ENCODE peak calls at places on chromosomes 3 and 15, in four cellular contexts. I is HCT116, N is endothelial cell of umbilical vein, Y is GM23338. L is an unnamed sample.

GRCh38 chr3:159825216-159825854 is 163.3 kb upstream of the IL12A start:
- DNase-seq in I (no peak), N (no peak), Y (no peak), L (no peak)

GRCh38 chr15:91491131-91491950 is 362.2 kb upstream of the SLCO3A1 start:
- DNase-seq in I (no peak), N (no peak), Y (no peak), L (no peak)

GRCh38 chr3:182605882-182606611 is 187.3 kb upstream of the ATP11B start:
- DNase-seq in I (no peak), N (no peak), Y (no peak), L (no peak)

GRCh38 chr15:79117442-79118204 is 27.0 kb upstream of the RASGRF1 start:
- DNase-seq in I (no peak), N (no peak), Y (peak), L (no peak)

GRCh38 chr3:88000853-88001252 is 58.0 kb downstream of the CGGBP1 start:
- DNase-seq in I (no peak), N (peak), Y (peak), L (no peak)

GRCh38 chr3:37668431-37668830 is 193.2 kb upstream of the CTDSPL start:
- DNase-seq in I (no peak), N (no peak), Y (no peak), L (no peak)

GRCh38 chr3:99760602-99761001 is 57.1 kb upstream of the CMSS1 start:
- DNase-seq in I (no peak), N (no peak), Y (no peak), L (no peak)

GRCh38 chr3:159796226-159796625 is 192.4 kb upstream of the IL12A start:
- DNase-seq in I (no peak), N (no peak), Y (no peak), L (no peak)

GRCh38 chr3:29282431-29283296 is 1.8 kb downstream of the RBMS3 start:
- DNase-seq in I (no peak), N (peak), Y (no peak), L (no peak)

GRCh38 chr3:174784206-174784934 is 74.8 kb upstream of the NAALADL2 start:
- DNase-seq in I (no peak), N (peak), Y (no peak), L (no peak)

GRCh38 chr15:41829959-41830646 is 2.2 kb downstream of the JMJD7 start:
- DNase-seq in I (no peak), N (no peak), Y (no peak), L (no peak)

GRCh38 chr3:156761713-156762575 is 64.2 kb upstream of the LEKR1 start:
- DNase-seq in I (no peak), N (no peak), Y (no peak), L (no peak)

GRCh38 chr3:51819709-51820406 is 40.8 kb upstream of the IQCF6 start:
- DNase-seq in I (peak), N (no peak), Y (peak), L (no peak)

GRCh38 chr15:40739854-40740253 is 15.2 kb downstream of the RMDN3 start:
- DNase-seq in I (no peak), N (no peak), Y (peak), L (no peak)

GRCh38 chr3:46943237-46944187 is 33.0 kb downstream of the CCDC12 start:
- DNase-seq in I (peak), N (peak), Y (no peak), L (no peak)

GRCh38 chr3:56048333-56048732 is 419.9 kb downstream of the ERC2 start:
- DNase-seq in I (no peak), N (no peak), Y (no peak), L (no peak)

GRCh38 chr3:153247331-153248311 is 85.6 kb downstream of the RAP2B start:
- DNase-seq in I (no peak), N (no peak), Y (no peak), L (no peak)

GRCh38 chr15:39756806-39757522 is 25.7 kb downstream of the FSIP1 start:
- DNase-seq in I (peak), N (peak), Y (peak), L (peak)

GRCh38 chr3:137172703-137173102 is 214.9 kb downstream of the IL20RB start:
- DNase-seq in I (no peak), N (no peak), Y (no peak), L (no peak)

GRCh38 chr3:181705081-181705480 is 6.6 kb upstream of the SOX2 start:
- DNase-seq in I (no peak), N (no peak), Y (peak), L (no peak)

GRCh38 chr3:158573714-158574113 is 2.7 kb downstream of the MLF1 start:
- DNase-seq in I (no peak), N (no peak), Y (peak), L (no peak)

GRCh38 chr3:148203263-148204010 is 494.3 kb upstream of the AGTR1 start:
- DNase-seq in I (no peak), N (no peak), Y (no peak), L (no peak)

GRCh38 chr3:113668015-113668414 is 28.4 kb downstream of the USF3 start:
- DNase-seq in I (no peak), N (no peak), Y (no peak), L (peak)

GRCh38 chr3:117547956-117548550 is 838.5 kb downstream of the TUSC7 start:
- DNase-seq in I (no peak), N (no peak), Y (no peak), L (no peak)

GRCh38 chr3:166223120-166223519 is 385.9 kb upstream of the BCHE start:
- DNase-seq in I (no peak), N (no peak), Y (peak), L (no peak)

GRCh38 chr3:87397210-87397609 is 120.8 kb upstream of the POU1F1 start:
- DNase-seq in I (no peak), N (peak), Y (no peak), L (no peak)

GRCh38 chr15:80996247-80996646 is 4.5 kb upstream of the TLNRD1 start:
- DNase-seq in I (no peak), N (no peak), Y (peak), L (no peak)

GRCh38 chr3:29319798-29320197 is 38.9 kb downstream of the RBMS3 start:
- DNase-seq in I (no peak), N (no peak), Y (no peak), L (no peak)

GRCh38 chr3:126340081-126340511 is 17.1 kb downstream of the KLF15 start:
- DNase-seq in I (no peak), N (no peak), Y (no peak), L (no peak)

GRCh38 chr3:186362988-186363387 is 954 bp upstream of the DGKG start:
- DNase-seq in I (no peak), N (no peak), Y (no peak), L (no peak)

DNA sequence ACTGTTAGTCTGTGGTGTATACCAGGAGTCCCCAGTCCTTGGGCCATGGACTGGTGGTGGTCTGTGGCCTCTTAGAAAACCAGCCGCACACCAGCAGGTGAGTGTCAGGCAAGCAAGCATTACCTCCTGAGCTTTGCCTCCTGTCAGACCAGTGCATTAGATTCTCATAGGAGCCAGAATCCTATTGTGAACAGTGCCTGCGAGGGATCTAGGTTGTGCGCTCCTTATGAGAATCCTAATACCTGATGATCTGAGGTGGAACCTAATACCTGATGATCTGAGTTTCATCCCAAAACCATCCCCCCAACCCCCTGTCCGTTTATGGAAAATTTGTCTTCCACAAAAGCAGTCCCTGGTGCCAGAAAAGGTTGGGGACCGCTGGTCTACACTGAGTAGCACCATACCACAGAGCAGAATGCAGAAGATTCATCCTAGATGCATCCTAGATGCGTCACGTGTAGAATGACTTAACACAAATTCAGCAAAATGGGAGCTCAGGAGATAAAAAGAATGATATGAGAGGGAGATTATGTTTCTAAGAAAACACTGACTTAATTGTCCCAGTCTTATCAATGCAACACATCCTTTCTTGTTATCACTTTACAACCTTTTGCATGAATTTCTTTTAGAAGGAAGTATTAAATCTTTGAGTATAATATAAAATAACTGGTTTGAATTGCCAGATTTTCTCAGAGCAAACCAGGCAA is 28.5 kb downstream of the SELENOT start:
- DNase-seq in I (no peak), N (no peak), Y (no peak), L (no peak)
- TF ChIP-seq POLR2AphosphoS5 in I (no peak), N (no peak), Y (no peak), L (no peak)

GRCh38 chr15:92898988-92899909 is 875 bp upstream of the CHD2 start:
- DNase-seq in I (peak), N (no peak), Y (peak), L (no peak)
- TF ChIP-seq EZH2 in I (no peak), N (no peak), Y (no peak), L (no peak)

GRCh38 chr3:16055606-16056209 is 118.8 kb upstream of the GALNT15 start:
- DNase-seq in I (no peak), N (peak), Y (no peak), L (no peak)

GRCh38 chr3:16050641-16051467 is 123.6 kb upstream of the GALNT15 start:
- DNase-seq in I (no peak), N (peak), Y (no peak), L (no peak)

GRCh38 chr3:16053794-16054193 is 120.7 kb upstream of the GALNT15 start:
- DNase-seq in I (no peak), N (no peak), Y (no peak), L (no peak)

GRCh38 chr3:16056210-16056607 is 118.3 kb upstream of the GALNT15 start:
- DNase-seq in I (no peak), N (peak), Y (no peak), L (no peak)

DNA sequence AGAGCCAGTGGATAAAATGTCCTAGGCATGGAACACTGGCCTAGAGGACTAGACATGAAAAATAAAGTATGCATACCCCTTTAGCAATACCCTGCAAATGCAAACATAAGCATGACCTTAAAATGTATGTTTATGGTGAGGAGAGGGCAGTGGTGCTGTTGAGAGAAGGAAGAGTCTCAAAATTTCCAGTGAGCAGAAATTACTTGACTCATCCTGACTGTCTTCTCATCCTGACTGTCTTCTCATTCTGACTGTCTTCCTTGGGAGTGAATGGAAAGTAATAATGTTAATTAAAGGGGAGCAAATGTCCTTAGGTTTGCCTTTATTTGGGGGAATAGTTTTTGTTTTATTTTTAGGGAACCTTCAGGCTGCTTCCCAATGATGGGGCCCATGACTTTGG is 121.5 kb upstream of the GALNT15 start:
- DNase-seq in I (no peak), N (no peak), Y (no peak), L (no peak)
- H3K27ac ChIP-seq in I (no peak), N (no peak), Y (no peak), L (no peak)

GRCh38 chr3:107685383-107685782 is 162.6 kb downstream of the BBX start:
- DNase-seq in I (no peak), N (no peak), Y (no peak), L (no peak)

GRCh38 chr3:107690522-107691138 is 167.9 kb downstream of the BBX start:
- DNase-seq in I (peak), N (peak), Y (peak), L (peak)

GRCh38 chr3:107684431-107684925 is 161.7 kb downstream of the BBX start:
- DNase-seq in I (no peak), N (no peak), Y (peak), L (no peak)

GRCh38 chr3:107687182-107687581 is 164.4 kb downstream of the BBX start:
- DNase-seq in I (no peak), N (no peak), Y (no peak), L (no peak)

GRCh38 chr3:107689355-107689754 is 166.6 kb downstream of the BBX start:
- DNase-seq in I (no peak), N (no peak), Y (no peak), L (no peak)
- TF ChIP-seq POLR2AphosphoS5 in I (no peak), N (no peak), Y (no peak), L (no peak)

DNA sequence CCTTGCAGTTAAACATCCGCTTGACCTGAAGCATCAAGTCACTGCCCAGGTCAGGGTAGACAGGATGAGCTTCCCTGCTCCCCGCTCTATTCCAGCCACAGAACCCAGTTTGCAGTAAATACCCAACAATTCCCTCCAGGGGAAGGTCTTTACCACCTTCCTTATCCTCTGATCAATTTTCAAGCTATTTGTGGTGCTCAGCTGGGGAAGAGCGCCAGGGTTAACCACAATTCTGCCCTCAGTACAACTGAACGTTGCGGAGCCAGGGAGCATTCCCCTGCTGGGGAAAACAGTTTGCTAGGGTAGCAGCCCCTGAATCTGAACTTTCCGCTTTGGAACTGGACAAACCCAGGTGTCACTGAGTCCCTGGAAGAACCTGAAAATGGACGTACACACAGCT is 28.5 kb downstream of the RBPMS2 start:
- DNase-seq in I (no peak), N (no peak), Y (no peak), L (no peak)
- TF ChIP-seq EZH2 in I (no peak), N (no peak), Y (no peak), L (no peak)

GRCh38 chr3:16849240-16849639 is 35.5 kb upstream of the PLCL2 start:
- DNase-seq in I (no peak), N (peak), Y (peak), L (no peak)
- H3K27ac ChIP-seq in I (no peak), N (peak), Y (no peak), L (no peak)

L was measured in SK-N-MC.